ENCODE peak calls at places on chromosomes 12 and 14, in six cellular contexts. L is body of pancreas; Z is ELR; Y is stimulated activated CD4-positive, alpha-beta T cell treated with anti-CD3 and anti-CD28 coated beads, TNF-alpha, amount 100 ng/mL, for 1 hour; I is left cardiac atrium; R is endothelial cell. F is an unnamed sample.

GRCh38 chr14:99759546-99759925 is 33.7 kb upstream of the EML1 start:
- DNase-seq in L (no peak), Z (no peak), Y (no peak), I (no peak), R (no peak), F (no peak)

GRCh38 chr14:95319312-95320075 is at the start of gene CLMN:
- DNase-seq in L (peak), Z (peak), Y (no peak), I (peak), R (peak), F (no peak)

GRCh38 chr12:3820122-3820521 is 53.1 kb downstream of the PARP11 start:
- DNase-seq in L (no peak), Z (peak), Y (no peak), I (no peak), R (no peak), F (no peak)

GRCh38 chr12:55830601-55831406 is 1.4 kb upstream of the DNAJC14 start:
- DNase-seq in L (peak), Z (peak), Y (no peak), I (peak), R (peak), F (peak)

GRCh38 chr14:43003845-43004244 is 1397.2 kb downstream of the LRFN5 start:
- DNase-seq in L (no peak), Z (peak), Y (no peak), I (no peak), R (no peak), F (no peak)

GRCh38 chr14:22339277-22339676 is 249.7 kb downstream of the DAD1 start:
- DNase-seq in L (peak), Z (no peak), Y (no peak), I (peak), R (no peak), F (peak)

GRCh38 chr12:114614040-114614439 is 69.9 kb downstream of the TBX3 start:
- DNase-seq in L (no peak), Z (no peak), Y (no peak), I (no peak), R (no peak), F (no peak)

GRCh38 chr12:124563809-124564208 is 3.6 kb downstream of the NCOR2 start:
- DNase-seq in L (no peak), Z (no peak), Y (no peak), I (no peak), R (no peak), F (no peak)

GRCh38 chr12:124757329-124757728 is 106.3 kb downstream of the SCARB1 start:
- DNase-seq in L (no peak), Z (no peak), Y (no peak), I (no peak), R (no peak), F (no peak)

GRCh38 chr12:72281145-72281544 is 9.0 kb downstream of the TRHDE start:
- DNase-seq in L (no peak), Z (peak), Y (no peak), I (no peak), R (no peak), F (no peak)

GRCh38 chr12:114045333-114045732 is 79.2 kb upstream of the RBM19 start:
- DNase-seq in L (no peak), Z (no peak), Y (no peak), I (no peak), R (no peak), F (no peak)

GRCh38 chr14:26719514-26719913 is 121.7 kb upstream of the NOVA1 start:
- DNase-seq in L (no peak), Z (peak), Y (no peak), I (no peak), R (no peak), F (no peak)

GRCh38 chr12:49622501-49623141 is 740 bp upstream of the PRPF40B start:
- DNase-seq in L (peak), Z (peak), Y (no peak), I (no peak), R (no peak), F (no peak)

GRCh38 chr12:95574799-95575452 is 23.6 kb upstream of the USP44 start:
- DNase-seq in L (no peak), Z (peak), Y (no peak), I (no peak), R (no peak), F (no peak)

GRCh38 chr12:114698566-114699163 is 14.7 kb upstream of the TBX3 start:
- DNase-seq in L (no peak), Z (no peak), Y (no peak), I (no peak), R (no peak), F (no peak)

GRCh38 chr12:68374315-68374982 is 42.3 kb upstream of the MDM1 start:
- DNase-seq in L (no peak), Z (no peak), Y (peak), I (no peak), R (no peak), F (no peak)

GRCh38 chr12:102343361-102344121 is 136.8 kb downstream of the IGF1 start:
- DNase-seq in L (peak), Z (peak), Y (no peak), I (no peak), R (no peak), F (no peak)

GRCh38 chr12:103739546-103739945 is 101.5 kb downstream of the NT5DC3 start:
- DNase-seq in L (no peak), Z (no peak), Y (no peak), I (no peak), R (no peak), F (no peak)

F was measured in occipital lobe.